ENCODE peak calls at places on chromosome 13, in six cellular contexts. R is CD8-positive, alpha-beta T cell; M is Peyer's patch; L is MM.1S; D is tibial artery; U is thoracic aorta. K is an unnamed sample. For H3K9me3, the result is how much of the 10 kb centered on the place peaks cover.

GRCh38 chr13:110215606-110216005 is 91.4 kb downstream of the COL4A1 start:
- DNase-seq in L (no peak), U (no peak), M (no peak), R (no peak), D (no peak), K (no peak)

GRCh38 chr13:65497265-65497664 is 1732.9 kb downstream of the PCDH9 start:
- DNase-seq in M (no peak), L (no peak), U (no peak), R (no peak), D (no peak), K (no peak)

GRCh38 chr13:110699148-110700145 is 6.5 kb downstream of the CARS2 start:
- DNase-seq in R (no peak), L (no peak), U (no peak), D (no peak), M (no peak), K (no peak)

GRCh38 chr13:81726037-81726726 is 1385.3 kb upstream of the SPRY2 start:
- DNase-seq in L (no peak), U (no peak), M (no peak), D (no peak), R (no peak), K (no peak)

GRCh38 chr13:40109324-40109958 is 454.0 kb downstream of the COG6 start:
- DNase-seq in M (no peak), U (no peak), L (no peak), D (no peak), R (no peak), K (no peak)

GRCh38 chr13:90447735-90448103 is 899.8 kb upstream of the MIR17HG start:
- DNase-seq in R (no peak), D (no peak), L (no peak), M (no peak), U (no peak), K (no peak)

GRCh38 chr13:77262198-77262597 is 64.7 kb downstream of the MYCBP2 start:
- DNase-seq in D (no peak), L (no peak), R (no peak), M (no peak), U (no peak), K (no peak)

GRCh38 chr13:111503376-111503775 is 182.9 kb downstream of the TEX29 start:
- DNase-seq in M (no peak), D (no peak), U (no peak), R (no peak), L (no peak), K (no peak)

GRCh38 chr13:112073245-112074138 is 6.5 kb downstream of the SOX1 start:
- DNase-seq in R (no peak), D (no peak), U (no peak), L (no peak), M (no peak), K (no peak)

GRCh38 chr13:44710576-44710975 is 134.4 kb upstream of the TSC22D1 start:
- DNase-seq in M (no peak), R (no peak), U (no peak), L (no peak), D (no peak), K (no peak)

GRCh38 chr13:78241278-78241919 is 322.8 kb upstream of the EDNRB start:
- DNase-seq in L (peak), R (no peak), D (no peak), U (no peak), M (peak), K (no peak)

GRCh38 chr13:109964164-109964563 is 177.8 kb upstream of the IRS2 start:
- DNase-seq in D (no peak), M (no peak), R (no peak), L (no peak), U (no peak), K (no peak)

GRCh38 chr13:71218960-71219359 is 648.0 kb downstream of the DACH1 start:
- DNase-seq in U (no peak), R (no peak), D (no peak), M (no peak), L (no peak), K (no peak)
- TF ChIP-seq CTCF in U (no peak), R (no peak), D (no peak), M (no peak), L (no peak), K (no peak)

GRCh38 chr13:99439850-99440604 is 61.2 kb upstream of the TM9SF2 start:
- DNase-seq in L (no peak), D (no peak), R (no peak), U (no peak), M (no peak), K (no peak)

GRCh38 chr13:99436013-99436412 is 65.3 kb upstream of the TM9SF2 start:
- DNase-seq in M (no peak), R (no peak), U (no peak), D (no peak), L (no peak), K (no peak)

GRCh38 chr13:99436686-99437416 is 64.4 kb upstream of the TM9SF2 start:
- DNase-seq in U (peak), R (peak), M (peak), L (peak), D (peak), K (no peak)

GRCh38 chr13:99442273-99442895 is 58.9 kb upstream of the TM9SF2 start:
- DNase-seq in D (no peak), R (no peak), U (no peak), M (no peak), L (peak), K (no peak)

DNA sequence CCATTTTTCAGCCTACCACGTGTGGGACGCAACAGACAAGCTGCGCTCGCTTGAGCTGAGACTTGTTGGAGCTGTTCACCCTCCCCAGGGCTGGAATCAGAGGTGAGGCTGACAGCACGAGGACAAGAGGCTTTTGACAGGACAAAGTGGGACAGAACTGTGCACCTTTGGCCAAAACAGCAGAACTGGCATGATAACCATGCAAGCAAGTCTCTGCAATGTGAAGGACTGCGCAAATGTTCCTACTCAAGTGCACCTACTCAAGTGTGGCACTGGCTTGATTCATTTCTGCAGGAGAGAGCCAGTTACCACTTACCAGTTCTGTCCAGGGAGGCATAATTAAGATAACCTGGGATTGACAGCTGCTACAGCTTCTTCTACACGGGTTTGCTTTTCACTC is 62.2 kb upstream of the TM9SF2 start:
- DNase-seq in U (no peak), R (no peak), M (no peak), D (no peak), L (no peak), K (no peak)
- H3K27ac ChIP-seq in U (no peak), R (no peak), M (no peak), D (no peak), L (no peak), K (no peak)

GRCh38 chr13:74111399-74111798 is 22.8 kb downstream of the KLF12 start:
- DNase-seq in R (no peak), L (no peak), M (no peak), U (no peak), D (no peak), K (no peak)
- H3K9me3 ChIP-seq in R (under half), L (under half), M (under half), U (under half), D (under half), K (under half)

DNA sequence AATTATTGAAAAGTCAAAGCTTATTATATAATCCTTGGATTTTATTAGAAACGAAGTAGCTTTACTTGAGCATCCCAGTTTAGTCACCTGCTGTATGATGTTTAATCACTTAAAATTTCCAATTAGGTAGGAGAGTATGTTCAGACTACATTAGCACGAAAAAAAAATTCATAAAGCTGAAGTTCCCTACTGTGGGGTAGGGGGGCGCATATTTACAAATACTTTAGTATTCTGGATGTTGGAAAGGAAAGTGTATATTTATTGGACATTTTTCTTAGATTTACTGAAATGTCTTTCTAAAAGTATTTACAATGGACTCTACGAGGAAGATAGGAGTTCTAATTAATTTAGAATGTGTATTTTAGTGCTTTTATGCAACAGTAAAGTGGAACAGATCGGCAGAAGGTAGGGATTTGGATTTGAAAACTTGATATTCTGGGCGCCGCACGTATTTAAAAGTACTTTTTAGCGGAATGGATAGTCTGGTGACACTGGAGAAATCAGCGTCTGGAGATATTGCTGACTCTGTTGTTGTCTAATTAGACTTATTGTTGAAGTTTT is 1.9 kb downstream of the CDK8 start:
- DNase-seq in L (no peak), U (no peak), D (no peak), R (no peak), M (no peak), K (no peak)
- TF ChIP-seq CTCF in L (peak), U (no peak), D (no peak), R (peak), M (peak), K (no peak)

GRCh38 chr13:34867590-34867989 is 74.5 kb upstream of the NBEA start:
- DNase-seq in D (no peak), L (no peak), R (no peak), M (no peak), U (no peak), K (no peak)
- H3K27ac ChIP-seq in D (no peak), L (no peak), R (no peak), M (no peak), U (no peak), K (no peak)

GRCh38 chr13:19324325-19324724 is 142.7 kb upstream of the TUBA3C start:
- DNase-seq in L (no peak), U (no peak), R (no peak), D (no peak), M (no peak), K (no peak)
- H3K9me3 ChIP-seq in L (under half), U (under half), R (under half), D (under half), M (under half), K (under half)

DNA sequence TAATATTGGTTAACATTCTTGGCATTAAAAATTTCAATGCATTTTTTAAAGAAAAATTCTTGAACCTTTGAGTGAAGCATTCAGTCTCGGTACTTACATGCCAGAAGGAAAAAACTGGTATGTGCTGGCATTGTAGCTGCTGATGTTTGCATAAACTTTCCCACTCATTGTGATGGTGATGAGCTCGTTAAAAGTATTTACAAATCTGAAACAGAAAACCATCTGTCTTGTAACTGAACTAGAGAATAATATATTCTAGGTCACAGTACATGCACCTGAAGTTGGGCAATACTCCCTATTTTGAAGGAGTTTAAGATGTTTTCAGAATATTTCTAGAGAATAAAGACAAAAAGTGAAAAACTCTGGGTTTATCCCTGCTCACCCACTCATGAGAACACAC is 64.1 kb downstream of the SLC15A1 start:
- DNase-seq in M (no peak), L (no peak), U (no peak), R (no peak), D (no peak), K (no peak)
- TF ChIP-seq CTCF in M (no peak), L (no peak), U (no peak), R (no peak), D (no peak), K (no peak)

GRCh38 chr13:48532473-48533206 is at the start of gene RCBTB2:
- DNase-seq in R (peak), M (peak), L (peak), D (peak), U (peak), K (no peak)

GRCh38 chr13:48532146-48532472 is 771 bp downstream of the RCBTB2 start:
- DNase-seq in M (no peak), L (peak), U (no peak), D (no peak), R (no peak), K (no peak)

GRCh38 chr13:48531416-48532145 is 1.3 kb downstream of the RCBTB2 start:
- DNase-seq in U (no peak), L (peak), M (no peak), D (no peak), R (peak), K (no peak)

GRCh38 chr13:48528720-48529119 is 4.2 kb downstream of the RCBTB2 start:
- DNase-seq in L (no peak), D (no peak), R (no peak), M (no peak), U (no peak), K (no peak)

GRCh38 chr13:48530833-48531232 is 2.0 kb downstream of the RCBTB2 start:
- DNase-seq in D (no peak), R (no peak), U (no peak), L (no peak), M (no peak), K (no peak)
- H3K27ac ChIP-seq in D (peak), R (no peak), U (peak), L (no peak), M (no peak), K (peak)

K was measured in vagina.